ENCODE peak calls at places on chromosomes 1 and 21, in ten cellular contexts. C, V, U, D, W, I, G, J, A and B are unnamed samples.
A peak's percentile ranks its signal among the peaks of the same experiment; 100 is the strongest.

GRCh38 chr21:41953831-41954653 is at the start of gene C2CD2:
- DNase-seq in C (peak; percentile 66), V (peak; percentile 90), U (peak; percentile 65), D (peak; percentile 11), W (no peak), I (no peak), G (no peak), J (no peak), A (peak; percentile 59), B (peak; percentile 51)

GRCh38 chr21:38596264-38597042 is 98.2 kb upstream of the ERG start:
- DNase-seq in C (no peak), V (peak; percentile 51), U (no peak), D (no peak), W (no peak), I (no peak), G (no peak), J (no peak), A (peak; percentile 3), B (no peak)

GRCh38 chr1:184255560-184255959 is 131.3 kb upstream of the C1orf21 start:
- DNase-seq in C (no peak), V (no peak), U (no peak), D (no peak), W (no peak), I (no peak), G (no peak), J (no peak), A (no peak), B (no peak)

GRCh38 chr1:233459968-233460367 is 132.4 kb downstream of the MAP3K21 start:
- DNase-seq in C (no peak), V (peak; percentile 47), U (no peak), D (no peak), W (no peak), I (no peak), G (no peak), J (no peak), A (no peak), B (no peak)

GRCh38 chr1:5479876-5480275 is 512.3 kb downstream of the NPHP4 start:
- DNase-seq in C (no peak), V (no peak), U (no peak), D (no peak), W (no peak), I (no peak), G (no peak), J (no peak), A (no peak), B (no peak)

GRCh38 chr1:44405804-44406743 is 1.0 kb downstream of the RNF220 start:
- DNase-seq in C (peak; percentile 77), V (peak; percentile 66), U (no peak), D (peak; percentile 29), W (no peak), I (peak; percentile 34), G (no peak), J (no peak), A (no peak), B (no peak)

GRCh38 chr1:25590096-25590824 is 26.3 kb upstream of the MAN1C1 start:
- DNase-seq in C (no peak), V (no peak), U (no peak), D (no peak), W (no peak), I (no peak), G (no peak), J (no peak), A (no peak), B (no peak)

GRCh38 chr1:24535021-24535424 is 20.9 kb upstream of the NCMAP start:
- DNase-seq in C (peak; percentile 94), V (no peak), U (peak; percentile 54), D (peak; percentile 93), W (no peak), I (peak; percentile 86), G (no peak), J (peak; percentile 47), A (no peak), B (no peak)

GRCh38 chr1:145956776-145957442 is 908 bp downstream of the LIX1L start:
- DNase-seq in C (peak; percentile 71), V (peak; percentile 13), U (no peak), D (peak; percentile 19), W (no peak), I (peak; percentile 31), G (no peak), J (no peak), A (peak; percentile 47), B (no peak)

GRCh38 chr1:209890606-209891330 is 47.2 kb upstream of the SYT14 start:
- DNase-seq in C (peak; percentile 21), V (no peak), U (no peak), D (no peak), W (no peak), I (no peak), G (no peak), J (no peak), A (peak; percentile 38), B (no peak)

GRCh38 chr1:5686195-5686594 is 306.0 kb downstream of the NPHP4 start:
- DNase-seq in C (no peak), V (no peak), U (no peak), D (no peak), W (no peak), I (no peak), G (no peak), J (no peak), A (no peak), B (no peak)

GRCh38 chr21:33936221-33937038 is 20.8 kb upstream of the ATP5PO start:
- DNase-seq in C (peak; percentile 80), V (no peak), U (no peak), D (peak; percentile 49), W (no peak), I (peak; percentile 84), G (no peak), J (no peak), A (no peak), B (no peak)